ENCODE peak calls at places on chromosomes 5 and 9, in five cellular contexts. One of them, this sample, is unnamed. For H3K4me1, the result is how much of the 10 kb centered on the place peaks cover.

GRCh38 chr5:58751222-58751621 is 168.3 kb downstream of the RAB3C start:
- DNase-seq in PC-3: peak
- DNase-seq in ovary: no peak
- DNase-seq in GM23338: no peak
- DNase-seq in uterus: no peak
- DNase-seq in this sample: no peak

GRCh38 chr5:151202381-151203139 is 21.3 kb downstream of the CCDC69 start:
- DNase-seq in GM23338: no peak
- DNase-seq in uterus: no peak
- DNase-seq in PC-3: peak
- DNase-seq in ovary: no peak
- DNase-seq in this sample: no peak

GRCh38 chr9:79581794-79582193 is 10.0 kb downstream of the TLE4 start:
- DNase-seq in uterus: no peak
- DNase-seq in ovary: no peak
- DNase-seq in GM23338: no peak
- DNase-seq in PC-3: peak
- DNase-seq in this sample: no peak

GRCh38 chr5:84861306-84861705 is 476.6 kb upstream of the EDIL3 start:
- DNase-seq in GM23338: no peak
- DNase-seq in PC-3: no peak
- DNase-seq in uterus: no peak
- DNase-seq in ovary: no peak
- DNase-seq in this sample: no peak

GRCh38 chr9:74711371-74711770 is 176.3 kb downstream of the TRPM6 start:
- DNase-seq in ovary: no peak
- DNase-seq in uterus: no peak
- DNase-seq in GM23338: no peak
- DNase-seq in PC-3: no peak
- DNase-seq in this sample: no peak

GRCh38 chr5:141604318-141604717 is 14.5 kb downstream of the DIAPH1 start:
- DNase-seq in uterus: peak
- DNase-seq in PC-3: peak
- DNase-seq in GM23338: peak
- DNase-seq in ovary: peak
- DNase-seq in this sample: no peak

GRCh38 chr5:100668511-100668910 is 133.3 kb downstream of the FAM174A start:
- DNase-seq in uterus: no peak
- DNase-seq in ovary: no peak
- DNase-seq in GM23338: no peak
- DNase-seq in PC-3: peak
- DNase-seq in this sample: no peak

GRCh38 chr9:124251188-124251587 is 6.6 kb upstream of the NEK6 start:
- DNase-seq in PC-3: no peak
- DNase-seq in uterus: no peak
- DNase-seq in ovary: no peak
- DNase-seq in GM23338: no peak
- DNase-seq in this sample: no peak

GRCh38 chr5:34656700-34657549 is 797 bp downstream of the RAI14 start:
- DNase-seq in PC-3: peak
- DNase-seq in uterus: peak
- DNase-seq in ovary: peak
- DNase-seq in GM23338: peak
- DNase-seq in this sample: peak

GRCh38 chr9:13088734-13089427 is 190.6 kb downstream of the MPDZ start:
- DNase-seq in uterus: no peak
- DNase-seq in PC-3: peak
- DNase-seq in ovary: no peak
- DNase-seq in GM23338: peak
- DNase-seq in this sample: no peak

GRCh38 chr5:14444161-14444560 is 137.4 kb upstream of the OTULINL start:
- DNase-seq in ovary: no peak
- DNase-seq in GM23338: no peak
- DNase-seq in PC-3: no peak
- DNase-seq in uterus: no peak
- DNase-seq in this sample: no peak

GRCh38 chr9:33374634-33375237 is 27.6 kb downstream of the AQP7 start:
- DNase-seq in ovary: peak
- DNase-seq in uterus: peak
- DNase-seq in GM23338: peak
- DNase-seq in PC-3: peak
- DNase-seq in this sample: peak

GRCh38 chr9:3059781-3060468 is 216.0 kb upstream of the PUM3 start:
- DNase-seq in PC-3: no peak
- DNase-seq in GM23338: peak
- DNase-seq in uterus: no peak
- DNase-seq in ovary: no peak
- DNase-seq in this sample: no peak
- H3K4me1 ChIP-seq in PC-3: under half
- H3K4me1 ChIP-seq in GM23338: under half
- H3K4me1 ChIP-seq in uterus: under half
- H3K4me1 ChIP-seq in ovary: under half
- H3K4me1 ChIP-seq in this sample: under half

GRCh38 chr9:110155744-110156143 is 52.2 kb downstream of the C9orf152 start:
- DNase-seq in ovary: no peak
- DNase-seq in GM23338: no peak
- DNase-seq in uterus: no peak
- DNase-seq in PC-3: no peak
- DNase-seq in this sample: no peak

GRCh38 chr9:110152704-110153374 is 55.1 kb downstream of the C9orf152 start:
- DNase-seq in GM23338: peak
- DNase-seq in uterus: no peak
- DNase-seq in ovary: no peak
- DNase-seq in PC-3: peak
- DNase-seq in this sample: no peak

GRCh38 chr9:110156416-110156815 is 51.5 kb downstream of the C9orf152 start:
- DNase-seq in GM23338: no peak
- DNase-seq in ovary: no peak
- DNase-seq in uterus: no peak
- DNase-seq in PC-3: no peak
- DNase-seq in this sample: no peak

GRCh38 chr9:110156902-110157301 is 51.1 kb downstream of the C9orf152 start:
- DNase-seq in GM23338: no peak
- DNase-seq in uterus: no peak
- DNase-seq in PC-3: no peak
- DNase-seq in ovary: no peak
- DNase-seq in this sample: no peak

DNA sequence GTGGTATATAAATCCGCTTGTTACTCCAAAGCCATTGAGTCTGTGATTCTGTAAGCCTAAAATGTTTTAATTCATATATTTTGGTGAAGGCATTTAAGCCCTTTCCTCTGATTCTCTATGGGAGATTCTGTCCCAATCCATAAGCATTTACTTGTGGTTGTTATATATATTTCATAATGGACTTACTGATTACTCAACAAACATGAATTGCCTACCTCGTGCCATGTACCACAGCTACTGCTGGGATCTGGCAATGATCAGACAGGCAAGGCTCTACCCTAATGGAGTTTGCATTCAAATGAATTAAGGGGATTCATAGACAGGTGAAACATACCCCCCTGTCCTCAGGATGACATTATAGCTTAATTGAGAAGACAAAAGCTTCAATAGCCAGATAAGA is 54.5 kb downstream of the C9orf152 start:
- DNase-seq in uterus: no peak
- DNase-seq in PC-3: no peak
- DNase-seq in GM23338: no peak
- DNase-seq in ovary: no peak
- DNase-seq in this sample: no peak
- H3K4me1 ChIP-seq in uterus: under half
- H3K4me1 ChIP-seq in PC-3: under half
- H3K4me1 ChIP-seq in GM23338: under half
- H3K4me1 ChIP-seq in ovary: under half
- H3K4me1 ChIP-seq in this sample: half or more

GRCh38 chr9:127979333-127980055 is 1.3 kb downstream of the EEIG1 start:
- DNase-seq in uterus: peak
- DNase-seq in GM23338: peak
- DNase-seq in PC-3: peak
- DNase-seq in ovary: peak
- DNase-seq in this sample: peak

GRCh38 chr9:127976943-127977871 is 3.6 kb downstream of the EEIG1 start:
- DNase-seq in uterus: no peak
- DNase-seq in ovary: no peak
- DNase-seq in PC-3: no peak
- DNase-seq in GM23338: no peak
- DNase-seq in this sample: no peak

GRCh38 chr9:127976498-127976897 is 4.3 kb downstream of the EEIG1 start:
- DNase-seq in ovary: peak
- DNase-seq in GM23338: no peak
- DNase-seq in PC-3: no peak
- DNase-seq in uterus: no peak
- DNase-seq in this sample: no peak

GRCh38 chr9:127979015-127979332 is 1.8 kb downstream of the EEIG1 start:
- DNase-seq in PC-3: no peak
- DNase-seq in ovary: no peak
- DNase-seq in GM23338: no peak
- DNase-seq in uterus: peak
- DNase-seq in this sample: no peak

DNA sequence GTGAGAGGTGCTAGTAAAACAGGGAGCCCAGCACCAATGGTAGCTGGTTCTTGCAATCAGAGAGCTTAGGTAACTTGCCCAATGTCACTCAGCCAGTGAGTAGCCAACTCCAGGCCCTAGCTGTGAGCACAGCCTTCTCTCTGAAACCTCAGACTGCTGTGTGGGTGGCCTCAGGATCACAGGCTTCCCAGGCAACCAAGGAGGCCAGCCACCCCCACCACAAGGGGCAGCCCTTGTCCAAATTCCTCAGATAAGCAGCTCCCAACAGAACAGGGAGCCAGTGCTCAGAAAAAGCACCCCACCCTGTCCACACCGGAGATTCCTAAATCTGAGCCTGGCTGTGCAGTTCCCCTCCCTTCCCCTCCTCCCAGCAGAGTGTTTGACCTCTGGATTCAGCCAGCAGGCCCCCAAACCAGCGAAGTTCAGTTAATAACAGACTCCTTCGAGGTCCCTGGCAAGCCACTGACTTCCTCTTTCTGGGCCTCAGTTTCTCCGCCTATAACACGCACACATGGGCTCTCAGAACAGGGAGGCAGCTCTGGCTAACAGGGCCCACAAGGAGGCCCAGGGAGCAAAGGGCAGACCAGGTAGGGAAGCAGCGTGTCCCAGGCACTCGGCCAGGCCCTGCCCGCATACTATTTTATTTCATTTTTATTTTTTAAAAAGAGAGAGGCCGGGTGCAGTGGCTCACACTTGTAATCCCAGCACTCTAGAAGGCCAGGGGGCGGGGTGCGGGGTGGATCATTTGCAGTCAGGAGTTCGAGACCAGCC is 2.7 kb downstream of the EEIG1 start:
- DNase-seq in uterus: peak
- DNase-seq in PC-3: peak
- DNase-seq in ovary: peak
- DNase-seq in GM23338: peak
- DNase-seq in this sample: peak
- H3K4me1 ChIP-seq in uterus: under half
- H3K4me1 ChIP-seq in PC-3: under half
- H3K4me1 ChIP-seq in ovary: under half
- H3K4me1 ChIP-seq in GM23338: under half
- H3K4me1 ChIP-seq in this sample: half or more

DNA sequence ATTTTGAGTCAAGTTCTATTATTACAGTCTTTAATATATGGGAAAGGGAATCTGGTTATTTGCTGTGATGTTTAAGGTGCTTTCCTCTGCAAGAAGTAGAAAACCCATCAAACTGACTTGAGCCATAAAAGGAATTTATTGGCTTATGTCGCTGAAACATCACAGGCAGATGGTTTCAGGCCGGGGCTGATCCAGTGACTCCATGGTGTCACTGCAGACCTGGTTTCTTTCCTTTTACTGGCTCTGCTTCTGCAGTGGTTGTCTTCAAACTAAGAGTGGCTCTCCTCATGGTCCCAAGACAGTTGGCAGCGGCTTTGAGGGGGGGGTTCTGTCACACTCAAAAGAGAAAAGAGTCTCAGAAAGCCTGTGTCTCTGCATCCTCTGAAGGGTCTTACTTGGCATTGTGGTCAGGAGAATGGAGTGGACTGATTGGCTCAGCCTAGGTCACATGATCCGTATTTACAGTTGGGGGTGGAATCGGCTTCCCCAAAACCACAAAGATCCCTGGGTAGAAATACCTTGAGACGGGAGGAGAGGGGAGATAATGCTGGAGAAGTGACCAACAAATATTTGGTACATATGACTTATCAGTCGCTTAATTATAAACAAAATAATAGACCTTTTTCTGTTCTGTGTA is 106.3 kb downstream of the DAPK1 start:
- DNase-seq in GM23338: no peak
- DNase-seq in ovary: no peak
- DNase-seq in uterus: no peak
- DNase-seq in PC-3: no peak
- DNase-seq in this sample: no peak
- H3K4me1 ChIP-seq in GM23338: under half
- H3K4me1 ChIP-seq in ovary: under half
- H3K4me1 ChIP-seq in uterus: under half
- H3K4me1 ChIP-seq in PC-3: under half
- H3K4me1 ChIP-seq in this sample: under half

DNA sequence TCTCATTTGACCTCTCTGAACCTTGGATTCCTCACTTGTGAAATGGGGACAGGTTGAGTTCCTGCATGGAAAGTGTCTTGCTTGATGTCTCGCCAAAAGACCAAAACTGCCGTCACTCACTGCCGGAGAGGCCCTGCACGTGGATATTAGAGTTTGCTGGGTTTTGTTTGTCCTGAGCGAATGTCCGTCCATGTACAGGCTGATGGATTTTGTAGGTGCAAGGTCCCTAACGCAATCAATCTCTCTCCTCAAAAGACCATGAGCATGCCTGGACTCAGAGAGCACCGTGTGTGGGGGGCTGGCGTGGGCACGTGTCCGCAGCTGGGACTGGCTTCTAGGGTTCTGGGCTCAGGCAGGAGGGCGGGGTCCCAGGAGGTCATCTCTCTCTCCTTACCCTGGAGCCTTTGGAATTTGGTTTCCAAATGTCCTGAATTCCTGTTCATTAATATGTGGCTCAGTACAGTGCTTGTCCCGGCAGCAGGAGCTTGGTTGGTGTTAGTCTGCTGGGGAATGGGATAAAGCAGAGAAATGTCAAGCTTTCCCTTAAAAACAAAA is 146.0 kb upstream of the IER5L start:
- DNase-seq in ovary: peak
- DNase-seq in uterus: no peak
- DNase-seq in PC-3: no peak
- DNase-seq in GM23338: no peak
- DNase-seq in this sample: no peak
- H3K4me1 ChIP-seq in ovary: under half
- H3K4me1 ChIP-seq in uterus: under half
- H3K4me1 ChIP-seq in PC-3: under half
- H3K4me1 ChIP-seq in GM23338: under half
- H3K4me1 ChIP-seq in this sample: half or more

DNA sequence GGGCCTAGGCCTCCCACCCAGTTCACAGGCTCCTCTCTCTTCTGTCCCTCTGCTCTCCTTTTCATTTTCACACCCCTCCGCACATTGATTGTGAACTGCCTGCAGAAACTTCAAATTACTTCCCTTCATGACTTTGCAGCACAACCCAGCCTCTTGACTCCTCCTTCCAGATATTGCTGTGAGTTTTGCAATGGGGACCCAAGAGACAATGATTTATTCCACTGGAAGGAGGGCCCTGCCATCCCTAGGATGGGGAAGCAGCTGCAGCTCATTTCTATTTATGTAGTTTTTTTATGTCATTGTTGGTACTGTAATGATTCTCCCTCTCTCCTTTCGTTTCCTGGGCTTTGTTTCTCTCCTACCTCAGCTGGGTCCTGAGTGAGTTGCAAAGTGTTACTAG is 364.9 kb downstream of the ICE1 start:
- DNase-seq in GM23338: no peak
- DNase-seq in ovary: no peak
- DNase-seq in uterus: no peak
- DNase-seq in PC-3: no peak
- DNase-seq in this sample: no peak
- H3K4me1 ChIP-seq in GM23338: under half
- H3K4me1 ChIP-seq in ovary: under half
- H3K4me1 ChIP-seq in uterus: under half
- H3K4me1 ChIP-seq in PC-3: under half
- H3K4me1 ChIP-seq in this sample: under half